ENCODE peak calls at places on chromosomes 6 and 20, in nine cellular contexts. One of them, this sample, is unnamed.

GRCh38 chr6:41462980-41463930 is 82.9 kb upstream of the FOXP4 start:
- DNase-seq in NCI-H345: no peak
- DNase-seq in H54: no peak
- DNase-seq in stimulated activated CD4-positive, alpha-beta T cell treated with anti-CD3 and anti-CD28 coated beads, Interleukin-1b, Interleukin-23, amount 100 ng/mL, for 24 hours: no peak
- DNase-seq in NCI-H1417 treated with DMSO at 0.1 percent for 48 hours: no peak
- DNase-seq in tibial artery: peak; percentile 84
- DNase-seq in astrocyte of the cerebellum: no peak
- DNase-seq in GM23248: peak; percentile 43
- DNase-seq in amygdala: peak; percentile 12
- DNase-seq in this sample: peak; percentile 78

GRCh38 chr6:144482142-144482541 is 197.0 kb downstream of the UTRN start:
- DNase-seq in NCI-H345: peak; percentile 61
- DNase-seq in H54: peak; percentile 23
- DNase-seq in stimulated activated CD4-positive, alpha-beta T cell treated with anti-CD3 and anti-CD28 coated beads, Interleukin-1b, Interleukin-23, amount 100 ng/mL, for 24 hours: peak; percentile 55
- DNase-seq in NCI-H1417 treated with DMSO at 0.1 percent for 48 hours: peak; percentile 8
- DNase-seq in tibial artery: peak; percentile 83
- DNase-seq in astrocyte of the cerebellum: peak; percentile 78
- DNase-seq in GM23248: peak; percentile 92
- DNase-seq in amygdala: no peak
- DNase-seq in this sample: peak; percentile 86

GRCh38 chr6:90219168-90219985 is 77.3 kb downstream of the BACH2 start:
- DNase-seq in NCI-H345: peak; percentile 65
- DNase-seq in H54: no peak
- DNase-seq in stimulated activated CD4-positive, alpha-beta T cell treated with anti-CD3 and anti-CD28 coated beads, Interleukin-1b, Interleukin-23, amount 100 ng/mL, for 24 hours: no peak
- DNase-seq in NCI-H1417 treated with DMSO at 0.1 percent for 48 hours: no peak
- DNase-seq in tibial artery: no peak
- DNase-seq in astrocyte of the cerebellum: peak; percentile 90
- DNase-seq in GM23248: peak; percentile 78
- DNase-seq in amygdala: no peak
- DNase-seq in this sample: peak; percentile 58

GRCh38 chr6:74409447-74409846 is 713.4 kb downstream of the CD109 start:
- DNase-seq in NCI-H345: no peak
- DNase-seq in H54: no peak
- DNase-seq in stimulated activated CD4-positive, alpha-beta T cell treated with anti-CD3 and anti-CD28 coated beads, Interleukin-1b, Interleukin-23, amount 100 ng/mL, for 24 hours: no peak
- DNase-seq in NCI-H1417 treated with DMSO at 0.1 percent for 48 hours: no peak
- DNase-seq in tibial artery: no peak
- DNase-seq in astrocyte of the cerebellum: peak; percentile 67
- DNase-seq in GM23248: peak; percentile 88
- DNase-seq in amygdala: no peak
- DNase-seq in this sample: peak; percentile 75

GRCh38 chr20:9215539-9215938 is 146.7 kb downstream of the PLCB4 start:
- DNase-seq in NCI-H345: no peak
- DNase-seq in H54: no peak
- DNase-seq in stimulated activated CD4-positive, alpha-beta T cell treated with anti-CD3 and anti-CD28 coated beads, Interleukin-1b, Interleukin-23, amount 100 ng/mL, for 24 hours: no peak
- DNase-seq in NCI-H1417 treated with DMSO at 0.1 percent for 48 hours: no peak
- DNase-seq in tibial artery: no peak
- DNase-seq in astrocyte of the cerebellum: no peak
- DNase-seq in GM23248: peak; percentile 34
- DNase-seq in amygdala: no peak
- DNase-seq in this sample: no peak

GRCh38 chr20:25072226-25072811 is 9.6 kb downstream of the VSX1 start:
- DNase-seq in NCI-H345: no peak
- DNase-seq in H54: no peak
- DNase-seq in stimulated activated CD4-positive, alpha-beta T cell treated with anti-CD3 and anti-CD28 coated beads, Interleukin-1b, Interleukin-23, amount 100 ng/mL, for 24 hours: no peak
- DNase-seq in NCI-H1417 treated with DMSO at 0.1 percent for 48 hours: no peak
- DNase-seq in tibial artery: no peak
- DNase-seq in astrocyte of the cerebellum: no peak
- DNase-seq in GM23248: peak; percentile 32
- DNase-seq in amygdala: no peak
- DNase-seq in this sample: peak; percentile 35

GRCh38 chr6:11202513-11203305 is 29.8 kb downstream of the NEDD9 start:
- DNase-seq in NCI-H345: no peak
- DNase-seq in H54: no peak
- DNase-seq in stimulated activated CD4-positive, alpha-beta T cell treated with anti-CD3 and anti-CD28 coated beads, Interleukin-1b, Interleukin-23, amount 100 ng/mL, for 24 hours: no peak
- DNase-seq in NCI-H1417 treated with DMSO at 0.1 percent for 48 hours: no peak
- DNase-seq in tibial artery: no peak
- DNase-seq in astrocyte of the cerebellum: no peak
- DNase-seq in GM23248: no peak
- DNase-seq in amygdala: no peak
- DNase-seq in this sample: no peak

GRCh38 chr20:40481743-40482458 is 207.1 kb downstream of the MAFB start:
- DNase-seq in NCI-H345: no peak
- DNase-seq in H54: no peak
- DNase-seq in stimulated activated CD4-positive, alpha-beta T cell treated with anti-CD3 and anti-CD28 coated beads, Interleukin-1b, Interleukin-23, amount 100 ng/mL, for 24 hours: no peak
- DNase-seq in NCI-H1417 treated with DMSO at 0.1 percent for 48 hours: no peak
- DNase-seq in tibial artery: no peak
- DNase-seq in astrocyte of the cerebellum: no peak
- DNase-seq in GM23248: no peak
- DNase-seq in amygdala: no peak
- DNase-seq in this sample: peak; percentile 47

GRCh38 chr6:111030008-111031006 is 48.5 kb downstream of the RPF2 start:
- DNase-seq in NCI-H345: no peak
- DNase-seq in H54: no peak
- DNase-seq in stimulated activated CD4-positive, alpha-beta T cell treated with anti-CD3 and anti-CD28 coated beads, Interleukin-1b, Interleukin-23, amount 100 ng/mL, for 24 hours: no peak
- DNase-seq in NCI-H1417 treated with DMSO at 0.1 percent for 48 hours: no peak
- DNase-seq in tibial artery: no peak
- DNase-seq in astrocyte of the cerebellum: no peak
- DNase-seq in GM23248: peak; percentile 15
- DNase-seq in amygdala: no peak
- DNase-seq in this sample: no peak

GRCh38 chr6:145903356-145904102 is 60.6 kb downstream of the SHPRH start:
- DNase-seq in NCI-H345: no peak
- DNase-seq in H54: no peak
- DNase-seq in stimulated activated CD4-positive, alpha-beta T cell treated with anti-CD3 and anti-CD28 coated beads, Interleukin-1b, Interleukin-23, amount 100 ng/mL, for 24 hours: no peak
- DNase-seq in NCI-H1417 treated with DMSO at 0.1 percent for 48 hours: no peak
- DNase-seq in tibial artery: no peak
- DNase-seq in astrocyte of the cerebellum: no peak
- DNase-seq in GM23248: peak; percentile 20
- DNase-seq in amygdala: no peak
- DNase-seq in this sample: peak; percentile 45

GRCh38 chr6:147769496-147770087 is 261.1 kb downstream of the SAMD5 start:
- DNase-seq in NCI-H345: no peak
- DNase-seq in H54: no peak
- DNase-seq in stimulated activated CD4-positive, alpha-beta T cell treated with anti-CD3 and anti-CD28 coated beads, Interleukin-1b, Interleukin-23, amount 100 ng/mL, for 24 hours: no peak
- DNase-seq in NCI-H1417 treated with DMSO at 0.1 percent for 48 hours: peak; percentile 45
- DNase-seq in tibial artery: no peak
- DNase-seq in astrocyte of the cerebellum: no peak
- DNase-seq in GM23248: no peak
- DNase-seq in amygdala: no peak
- DNase-seq in this sample: no peak

GRCh38 chr6:6471276-6471675 is 117.2 kb upstream of the LY86 start:
- DNase-seq in NCI-H345: no peak
- DNase-seq in H54: no peak
- DNase-seq in stimulated activated CD4-positive, alpha-beta T cell treated with anti-CD3 and anti-CD28 coated beads, Interleukin-1b, Interleukin-23, amount 100 ng/mL, for 24 hours: no peak
- DNase-seq in NCI-H1417 treated with DMSO at 0.1 percent for 48 hours: no peak
- DNase-seq in tibial artery: no peak
- DNase-seq in astrocyte of the cerebellum: no peak
- DNase-seq in GM23248: no peak
- DNase-seq in amygdala: no peak
- DNase-seq in this sample: no peak